ENCODE peak calls at places on chromosomes 2 and 18, in four cellular contexts. W, C, Y and U are unnamed samples.

GRCh38 chr2:134289225-134289624 is 35.4 kb downstream of the MGAT5 start:
- DNase-seq in W (no peak), C (no peak), Y (no peak), U (no peak)

GRCh38 chr18:79458917-79459803 is 63.4 kb downstream of the NFATC1 start:
- DNase-seq in W (no peak), C (no peak), Y (no peak), U (no peak)

GRCh38 chr18:67553471-67553870 is 37.0 kb upstream of the DSEL start:
- DNase-seq in W (peak; percentile 19), C (no peak), Y (no peak), U (no peak)

GRCh38 chr2:156340818-156341481 is 8.4 kb upstream of the NR4A2 start:
- DNase-seq in W (no peak), C (no peak), Y (no peak), U (no peak)

GRCh38 chr2:190578158-190579057 is 43.9 kb upstream of the NEMP2 start:
- DNase-seq in W (peak; percentile 33), C (peak; percentile 30), Y (no peak), U (no peak)

GRCh38 chr2:68693947-68694346 is 40.7 kb upstream of the ARHGAP25 start:
- DNase-seq in W (no peak), C (no peak), Y (no peak), U (no peak)

GRCh38 chr2:236793041-236794011 is 223.7 kb downstream of the ACKR3 start:
- DNase-seq in W (no peak), C (no peak), Y (no peak), U (no peak)

GRCh38 chr2:117232305-117232704 is 582.2 kb upstream of the DDX18 start:
- DNase-seq in W (no peak), C (no peak), Y (no peak), U (no peak)

GRCh38 chr2:188473306-188473705 is 181.6 kb downstream of the GULP1 start:
- DNase-seq in W (no peak), C (no peak), Y (no peak), U (no peak)

GRCh38 chr2:72949642-72950041 is 32.3 kb downstream of the EMX1 start:
- DNase-seq in W (no peak), C (no peak), Y (no peak), U (no peak)

GRCh38 chr2:48282281-48282680 is 247.7 kb upstream of the STON1 start:
- DNase-seq in W (no peak), C (no peak), Y (no peak), U (no peak)

GRCh38 chr2:174356347-174356746 is 21.6 kb downstream of the SP9 start:
- DNase-seq in W (no peak), C (no peak), Y (no peak), U (no peak)

GRCh38 chr2:238106698-238107524 is 6.8 kb downstream of the ESPNL start:
- DNase-seq in W (peak; percentile 16), C (no peak), Y (no peak), U (no peak)

GRCh38 chr2:70688427-70688826 is 79.6 kb downstream of the ADD2 start:
- DNase-seq in W (no peak), C (no peak), Y (no peak), U (no peak)

GRCh38 chr2:241890524-241891235 is 21.2 kb downstream of the RTP5 start:
- DNase-seq in W (no peak), C (no peak), Y (no peak), U (no peak)

GRCh38 chr2:114683251-114683650 is 240.8 kb downstream of the DPP10 start:
- DNase-seq in W (no peak), C (no peak), Y (no peak), U (no peak)

GRCh38 chr2:127173073-127173472 is 47.0 kb downstream of the CYP27C1 start:
- DNase-seq in W (peak; percentile 79), C (no peak), Y (peak; percentile 91), U (peak; percentile 12)

GRCh38 chr2:189393440-189394111 is 47.7 kb upstream of the WDR75 start:
- DNase-seq in W (peak; percentile 96), C (peak; percentile 85), Y (peak; percentile 94), U (no peak)

GRCh38 chr2:138874251-138874650 is 94.1 kb upstream of the NXPH2 start:
- DNase-seq in W (no peak), C (no peak), Y (no peak), U (no peak)

GRCh38 chr2:67065046-67065445 is 332.1 kb upstream of the ETAA1 start:
- DNase-seq in W (no peak), C (no peak), Y (no peak), U (no peak)

GRCh38 chr2:26299488-26300092 is 46.4 kb upstream of the SELENOI start:
- DNase-seq in W (peak; percentile 66), C (peak; percentile 28), Y (peak; percentile 35), U (no peak)

GRCh38 chr18:33355263-33355662 is 85.3 kb downstream of the CCDC178 start:
- DNase-seq in W (no peak), C (no peak), Y (no peak), U (no peak)

GRCh38 chr2:127790694-127791529 is 20.1 kb downstream of the WDR33 start:
- DNase-seq in W (no peak), C (no peak), Y (no peak), U (no peak)

GRCh38 chr2:119291588-119292167 is 68.0 kb downstream of the STEAP3 start:
- DNase-seq in W (no peak), C (no peak), Y (no peak), U (no peak)

GRCh38 chr2:233037078-233037477 is 4.6 kb downstream of the NEU2 start:
- DNase-seq in W (peak; percentile 46), C (no peak), Y (no peak), U (no peak)

GRCh38 chr18:55252946-55253345 is 293.7 kb upstream of the CCDC68 start:
- DNase-seq in W (no peak), C (no peak), Y (no peak), U (no peak)

GRCh38 chr2:75098856-75099255 is 100.5 kb downstream of the TACR1 start:
- DNase-seq in W (peak; percentile 56), C (peak; percentile 2), Y (no peak), U (no peak)

GRCh38 chr2:1606421-1607235 is 137.7 kb downstream of the PXDN start:
- DNase-seq in W (no peak), C (no peak), Y (no peak), U (no peak)

GRCh38 chr18:10579079-10579867 is 53.4 kb downstream of the NAPG start:
- DNase-seq in W (peak; percentile 77), C (no peak), Y (peak; percentile 20), U (no peak)

GRCh38 chr2:230850358-230850658 is 14.4 kb upstream of the ITM2C start:
- DNase-seq in W (no peak), C (no peak), Y (no peak), U (no peak)

GRCh38 chr2:30266051-30266621 is 34.8 kb downstream of the LBH start:
- DNase-seq in W (no peak), C (no peak), Y (no peak), U (no peak)

GRCh38 chr2:65479528-65479927 is 47.1 kb upstream of the SPRED2 start:
- DNase-seq in W (no peak), C (no peak), Y (no peak), U (no peak)

GRCh38 chr2:151669585-151670081 is 64.6 kb downstream of the NEB start:
- DNase-seq in W (no peak), C (no peak), Y (no peak), U (no peak)

GRCh38 chr2:12861344-12861942 is 144.7 kb downstream of the TRIB2 start:
- DNase-seq in W (peak; percentile 63), C (no peak), Y (peak; percentile 45), U (no peak)

GRCh38 chr18:55440988-55441387 is 147.0 kb downstream of the TCF4 start:
- DNase-seq in W (no peak), C (no peak), Y (no peak), U (no peak)

GRCh38 chr2:100292022-100292580 is 30.2 kb downstream of the LONRF2 start:
- DNase-seq in W (peak; percentile 94), C (peak; percentile 19), Y (peak; percentile 28), U (no peak)

GRCh38 chr2:162297925-162298552 is 20.4 kb downstream of the IFIH1 start:
- DNase-seq in W (peak; percentile 75), C (peak; percentile 62), Y (peak; percentile 59), U (no peak)